ENCODE peak calls at places on chromosomes 1 and 21, in eight cellular contexts. R is cardiac muscle cell, K is GM06990, E is pancreas, X is progenitor cell of endocrine pancreas, B is neural crest cell, T is foreskin keratinocyte, Z is cardiac fibroblast. L is an unnamed sample.

GRCh38 chr1:36464605-36465393 is 615 bp upstream of the MRPS15 start:
- DNase-seq in R (no peak), K (no peak), T (no peak), Z (peak), E (no peak), B (no peak), X (no peak), L (no peak)

GRCh38 chr1:115099693-115100050 is 10.4 kb upstream of the TSPAN2 start:
- DNase-seq in T (peak), K (no peak), Z (no peak), E (no peak), R (no peak), X (no peak), B (no peak), L (no peak)

GRCh38 chr1:224170748-224171478 is 12.1 kb upstream of the DEGS1 start:
- DNase-seq in B (no peak), X (no peak), E (no peak), R (no peak), Z (peak), K (no peak), T (peak), L (no peak)

GRCh38 chr21:14972678-14973077 is 92.1 kb downstream of the NRIP1 start:
- DNase-seq in R (no peak), K (no peak), B (no peak), E (no peak), Z (no peak), X (no peak), T (no peak), L (no peak)

GRCh38 chr1:61828814-61829213 is 86.5 kb downstream of the PATJ start:
- DNase-seq in B (no peak), Z (peak), T (no peak), K (no peak), E (no peak), R (no peak), X (no peak), L (no peak)

GRCh38 chr21:41727784-41728763 is 38.8 kb downstream of the RIPK4 start:
- DNase-seq in Z (no peak), E (no peak), X (no peak), R (no peak), B (no peak), T (no peak), K (no peak), L (no peak)

GRCh38 chr1:2797741-2798016 is 3.8 kb downstream of the TTC34 start:
- DNase-seq in B (no peak), Z (no peak), R (no peak), X (no peak), T (no peak), E (peak), K (no peak), L (no peak)

GRCh38 chr1:155499263-155499662 is 63.3 kb downstream of the ASH1L start:
- DNase-seq in B (no peak), Z (no peak), T (peak), R (no peak), E (no peak), X (no peak), K (no peak), L (no peak)

GRCh38 chr1:163439506-163439905 is 117.8 kb downstream of the NUF2 start:
- DNase-seq in R (no peak), K (no peak), X (no peak), T (no peak), B (no peak), Z (no peak), E (no peak), L (no peak)

GRCh38 chr1:155698382-155699038 is 9.6 kb downstream of the DAP3 start:
- DNase-seq in Z (peak), E (no peak), X (no peak), R (no peak), T (no peak), K (no peak), B (no peak), L (no peak)

GRCh38 chr1:100027212-100027611 is 57.4 kb downstream of the SLC35A3 start:
- DNase-seq in K (no peak), X (no peak), T (no peak), Z (no peak), B (no peak), E (no peak), R (no peak), L (no peak)

GRCh38 chr1:163875214-163875926 is 553.6 kb downstream of the NUF2 start:
- DNase-seq in K (no peak), R (no peak), T (peak), B (no peak), Z (peak), X (no peak), E (no peak), L (no peak)

GRCh38 chr1:36367798-36368197 is 17.9 kb downstream of the STK40 start:
- DNase-seq in Z (no peak), R (no peak), X (no peak), E (no peak), T (no peak), K (no peak), B (no peak), L (no peak)

GRCh38 chr21:20741445-20741844 is 256.8 kb upstream of the NCAM2 start:
- DNase-seq in R (no peak), K (no peak), E (no peak), T (no peak), X (no peak), Z (no peak), B (no peak), L (no peak)

GRCh38 chr1:43229831-43230780 is 39.7 kb upstream of the TMEM125 start:
- DNase-seq in Z (no peak), X (no peak), T (no peak), B (no peak), K (no peak), R (no peak), E (no peak), L (no peak)

GRCh38 chr1:37922767-37923550 is 23.9 kb downstream of the INPP5B start:
- DNase-seq in R (no peak), Z (no peak), X (no peak), B (no peak), E (no peak), K (peak), T (no peak), L (peak)
- TF ChIP-seq CTCF in R (no peak), Z (no peak), X (no peak), B (no peak), E (no peak), K (peak), T (no peak), L (no peak)

DNA sequence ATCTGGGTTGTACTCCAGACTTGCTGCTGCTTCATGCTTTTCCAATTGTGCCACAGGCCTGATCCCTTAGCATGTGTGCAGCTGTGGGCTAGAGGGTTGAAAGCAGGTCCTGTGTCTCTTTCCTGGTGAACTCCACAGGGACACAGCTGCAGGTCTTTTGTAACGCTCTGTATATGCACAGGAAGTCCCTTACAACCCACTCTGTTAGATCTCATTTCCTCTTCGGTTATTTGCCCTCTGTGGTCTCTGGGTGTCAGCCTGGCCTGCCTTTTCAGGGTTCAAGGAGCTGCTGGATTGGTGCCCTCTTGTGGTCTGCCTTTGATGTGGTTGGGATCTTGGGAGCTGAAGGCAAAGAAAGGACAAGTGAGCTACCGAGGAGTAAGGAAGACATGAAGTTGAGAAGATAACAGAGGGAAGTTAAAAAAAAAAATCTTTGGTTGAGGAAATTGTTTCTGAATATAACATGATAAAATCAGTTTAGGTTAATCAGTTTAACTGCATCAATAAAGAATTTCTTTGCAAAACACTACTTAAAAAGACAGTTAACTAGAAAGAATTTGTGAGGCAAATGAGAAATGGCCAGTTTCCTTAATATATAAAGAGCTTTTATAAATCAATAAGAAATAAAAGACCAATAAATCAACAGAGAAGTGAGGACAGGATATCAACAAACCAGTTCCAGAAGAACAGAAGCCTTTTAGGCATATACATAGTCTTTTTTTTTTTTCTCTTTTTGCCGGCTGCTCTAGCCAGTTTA is 44.1 kb downstream of the UCK2 start:
- DNase-seq in K (peak), E (no peak), Z (peak), X (no peak), B (peak), T (no peak), R (no peak), L (no peak)
- TF ChIP-seq CTCF in K (peak), E (no peak), Z (peak), X (peak), B (peak), T (peak), R (peak), L (peak)

DNA sequence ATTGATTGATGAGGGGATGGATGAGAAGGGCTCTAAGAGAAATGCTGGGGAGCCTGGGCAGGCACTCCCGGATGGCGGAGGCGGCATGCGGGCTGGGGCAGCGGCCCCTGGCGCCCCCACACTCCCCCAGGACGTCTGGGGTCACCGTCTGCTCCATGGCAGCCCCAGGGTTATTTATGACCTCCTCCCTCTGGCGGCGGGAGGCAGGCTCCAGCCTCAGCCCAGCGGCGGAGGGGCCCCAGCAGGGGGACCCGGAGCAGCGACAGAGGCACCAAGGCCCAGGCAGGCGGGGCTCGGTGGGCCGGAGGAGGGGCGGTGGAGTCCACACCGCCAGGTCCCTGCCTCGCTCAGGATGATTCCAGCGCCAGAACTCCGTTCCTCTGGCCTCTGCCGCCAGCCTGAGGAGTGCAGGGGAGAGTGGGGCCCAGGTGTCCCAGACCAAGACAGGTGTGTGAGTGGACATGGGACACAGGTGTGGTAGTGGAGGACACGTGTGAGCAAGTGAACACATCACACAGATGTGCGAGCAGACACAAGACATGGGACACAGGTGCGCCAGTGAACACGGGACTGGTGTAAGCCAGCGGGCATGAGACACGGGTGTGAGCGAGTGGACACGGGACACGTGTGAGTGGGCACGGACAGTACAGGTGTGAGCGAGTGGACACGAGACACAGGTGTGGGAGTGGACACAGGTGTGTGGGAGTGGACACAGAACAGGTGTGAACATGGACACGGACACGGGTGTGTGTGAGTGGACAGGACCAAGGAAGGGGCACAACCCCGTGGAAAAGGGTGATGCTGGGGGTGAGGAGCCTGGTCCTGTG is 2.5 kb upstream of the SAMD11 start:
- DNase-seq in Z (peak), E (peak), K (peak), X (peak), R (peak), B (peak), T (peak), L (peak)
- TF ChIP-seq CTCF in Z (peak), E (peak), K (peak), X (peak), R (peak), B (peak), T (peak), L (no peak)

GRCh38 chr1:116895073-116895472 is 14.6 kb upstream of the PTGFRN start:
- DNase-seq in E (no peak), T (no peak), K (no peak), Z (no peak), X (no peak), R (no peak), B (no peak), L (no peak)
- TF ChIP-seq CTCF in E (no peak), T (no peak), K (no peak), Z (no peak), X (no peak), R (no peak), B (no peak), L (no peak)

GRCh38 chr1:109213824-109214693 is at the start of gene SARS1:
- DNase-seq in R (peak), Z (peak), X (peak), E (peak), B (peak), T (peak), K (peak), L (peak)
- TF ChIP-seq CTCF in R (no peak), Z (no peak), X (no peak), E (no peak), B (no peak), T (no peak), K (no peak), L (no peak)

GRCh38 chr1:7220007-7220406 is 434.8 kb downstream of the CAMTA1 start:
- DNase-seq in X (no peak), T (no peak), R (no peak), E (no peak), Z (no peak), K (no peak), B (no peak), L (no peak)

GRCh38 chr1:7220712-7221252 is 435.5 kb downstream of the CAMTA1 start:
- DNase-seq in T (no peak), X (no peak), K (no peak), Z (no peak), B (no peak), E (no peak), R (no peak), L (no peak)

GRCh38 chr1:7222616-7223015 is 437.4 kb downstream of the CAMTA1 start:
- DNase-seq in Z (no peak), E (no peak), B (no peak), T (no peak), R (no peak), X (no peak), K (no peak), L (no peak)

GRCh38 chr1:7221823-7222462 is 436.7 kb downstream of the CAMTA1 start:
- DNase-seq in X (no peak), B (no peak), K (no peak), E (no peak), R (no peak), Z (no peak), T (no peak), L (no peak)

DNA sequence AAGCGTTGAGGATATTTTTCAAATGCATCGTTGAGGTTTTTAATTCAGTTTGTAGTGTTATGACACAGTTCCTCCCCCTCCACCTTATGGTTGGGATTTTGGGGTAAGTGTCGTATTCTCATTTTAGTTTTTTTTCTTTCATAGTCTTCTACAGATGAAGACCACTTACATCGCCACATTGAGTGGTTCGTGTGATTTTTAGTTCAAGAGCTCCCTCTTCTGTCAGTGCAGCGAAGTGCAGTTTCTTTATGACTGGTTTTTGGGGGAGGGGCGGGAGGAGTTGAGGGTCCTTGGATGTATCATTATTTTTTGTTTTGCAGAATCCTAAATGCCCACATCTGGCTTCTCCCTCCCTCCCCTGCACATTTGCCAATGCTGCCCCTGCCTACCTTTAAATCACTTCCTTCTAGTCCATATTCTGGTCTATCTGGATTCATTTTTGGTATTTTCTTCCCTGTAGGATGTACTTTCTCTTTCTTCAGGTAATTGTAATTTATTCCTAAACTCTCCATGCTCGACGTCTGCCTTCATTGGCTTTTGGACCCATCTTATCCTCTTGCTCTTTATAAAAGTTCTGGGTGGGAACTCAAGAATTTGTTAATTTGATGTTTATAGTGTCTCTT is 433.1 kb downstream of the CAMTA1 start:
- DNase-seq in X (no peak), Z (peak), R (peak), B (peak), E (no peak), T (peak), K (no peak), L (peak)
- TF ChIP-seq CTCF in X (peak), Z (peak), R (peak), B (peak), E (peak), T (peak), K (peak), L (peak)

DNA sequence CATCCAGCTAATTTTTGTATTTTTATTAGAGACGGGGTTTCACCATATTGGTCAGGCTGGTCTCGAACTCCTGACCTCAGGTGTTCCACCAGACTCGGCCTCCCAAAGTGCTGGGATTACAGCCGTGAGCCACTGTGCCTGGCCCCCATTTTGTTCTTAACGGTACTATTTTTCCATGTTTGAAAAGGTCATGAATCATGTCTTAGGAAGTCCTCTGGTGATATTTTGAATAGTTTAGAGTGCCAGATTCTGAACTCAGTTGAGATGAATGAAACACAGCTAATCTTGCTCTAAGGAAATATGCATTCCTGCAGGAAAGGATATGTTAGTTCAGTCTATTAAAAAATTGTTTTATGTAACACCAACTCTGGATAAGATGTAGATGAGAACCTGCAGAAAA is 62.6 kb upstream of the ATP2B4 start:
- DNase-seq in X (no peak), E (no peak), B (no peak), T (no peak), R (no peak), K (no peak), Z (peak), L (no peak)
- TF ChIP-seq CTCF in X (no peak), E (no peak), B (no peak), T (no peak), R (no peak), K (no peak), Z (no peak), L (no peak)

L was measured in GM13976.